ENCODE peak calls at places on chromosomes 7 and 10, in ten cellular contexts. One of them, this sample, is unnamed.

GRCh38 chr7:102222445-102222844 is 64.2 kb upstream of the SH2B2 start:
- DNase-seq in fibroblast of lung: peak
- DNase-seq in gastrocnemius medialis: no peak
- DNase-seq in B cell: no peak
- DNase-seq in heart right ventricle: no peak
- DNase-seq in hepatocyte: no peak
- DNase-seq in fibroblast of pulmonary artery: no peak
- DNase-seq in dorsolateral prefrontal cortex: no peak
- DNase-seq in endothelial cell: no peak
- DNase-seq in uterus: no peak
- DNase-seq in this sample: no peak

GRCh38 chr7:66629222-66629658 is 559 bp downstream of the KCTD7 start:
- DNase-seq in fibroblast of lung: no peak
- DNase-seq in gastrocnemius medialis: no peak
- DNase-seq in B cell: no peak
- DNase-seq in heart right ventricle: no peak
- DNase-seq in hepatocyte: no peak
- DNase-seq in fibroblast of pulmonary artery: no peak
- DNase-seq in dorsolateral prefrontal cortex: no peak
- DNase-seq in endothelial cell: no peak
- DNase-seq in uterus: peak
- DNase-seq in this sample: no peak

GRCh38 chr7:79520543-79520942 is 67.1 kb upstream of the MAGI2 start:
- DNase-seq in fibroblast of lung: no peak
- DNase-seq in gastrocnemius medialis: no peak
- DNase-seq in B cell: no peak
- DNase-seq in heart right ventricle: no peak
- DNase-seq in hepatocyte: no peak
- DNase-seq in fibroblast of pulmonary artery: no peak
- DNase-seq in dorsolateral prefrontal cortex: no peak
- DNase-seq in endothelial cell: no peak
- DNase-seq in uterus: no peak
- DNase-seq in this sample: no peak

GRCh38 chr10:119595715-119596515 is 849 bp downstream of the TIAL1 start:
- DNase-seq in fibroblast of lung: peak
- DNase-seq in gastrocnemius medialis: peak
- DNase-seq in B cell: peak
- DNase-seq in heart right ventricle: peak
- DNase-seq in hepatocyte: peak
- DNase-seq in fibroblast of pulmonary artery: peak
- DNase-seq in dorsolateral prefrontal cortex: peak
- DNase-seq in endothelial cell: peak
- DNase-seq in uterus: peak
- DNase-seq in this sample: peak

GRCh38 chr10:70828923-70829322 is 13.2 kb downstream of the SGPL1 start:
- DNase-seq in fibroblast of lung: no peak
- DNase-seq in gastrocnemius medialis: no peak
- DNase-seq in B cell: no peak
- DNase-seq in heart right ventricle: no peak
- DNase-seq in hepatocyte: no peak
- DNase-seq in fibroblast of pulmonary artery: no peak
- DNase-seq in dorsolateral prefrontal cortex: no peak
- DNase-seq in endothelial cell: no peak
- DNase-seq in uterus: no peak
- DNase-seq in this sample: no peak

GRCh38 chr7:106062006-106062405 is 50.1 kb downstream of the SYPL1 start:
- DNase-seq in fibroblast of lung: no peak
- DNase-seq in gastrocnemius medialis: no peak
- DNase-seq in B cell: no peak
- DNase-seq in heart right ventricle: no peak
- DNase-seq in hepatocyte: no peak
- DNase-seq in fibroblast of pulmonary artery: no peak
- DNase-seq in dorsolateral prefrontal cortex: no peak
- DNase-seq in endothelial cell: no peak
- DNase-seq in uterus: peak
- DNase-seq in this sample: no peak

GRCh38 chr7:6558837-6559236 is 7.6 kb upstream of the GRID2IP start:
- DNase-seq in fibroblast of lung: peak
- DNase-seq in gastrocnemius medialis: no peak
- DNase-seq in B cell: no peak
- DNase-seq in heart right ventricle: no peak
- DNase-seq in hepatocyte: peak
- DNase-seq in fibroblast of pulmonary artery: peak
- DNase-seq in dorsolateral prefrontal cortex: no peak
- DNase-seq in endothelial cell: peak
- DNase-seq in uterus: no peak
- DNase-seq in this sample: no peak

GRCh38 chr10:118590334-118590733 is 5.1 kb downstream of the PRLHR start:
- DNase-seq in fibroblast of lung: peak
- DNase-seq in gastrocnemius medialis: no peak
- DNase-seq in B cell: no peak
- DNase-seq in heart right ventricle: peak
- DNase-seq in hepatocyte: no peak
- DNase-seq in fibroblast of pulmonary artery: peak
- DNase-seq in dorsolateral prefrontal cortex: no peak
- DNase-seq in endothelial cell: no peak
- DNase-seq in uterus: peak
- DNase-seq in this sample: no peak

GRCh38 chr7:77710067-77710466 is 13.8 kb downstream of the RSBN1L start:
- DNase-seq in fibroblast of lung: no peak
- DNase-seq in gastrocnemius medialis: no peak
- DNase-seq in B cell: no peak
- DNase-seq in heart right ventricle: no peak
- DNase-seq in hepatocyte: no peak
- DNase-seq in fibroblast of pulmonary artery: no peak
- DNase-seq in dorsolateral prefrontal cortex: no peak
- DNase-seq in endothelial cell: no peak
- DNase-seq in uterus: no peak
- DNase-seq in this sample: no peak

GRCh38 chr10:45673074-45673628 is 579 bp upstream of the ZFAND4 start:
- DNase-seq in fibroblast of lung: no peak
- DNase-seq in gastrocnemius medialis: peak
- DNase-seq in B cell: no peak
- DNase-seq in heart right ventricle: peak
- DNase-seq in hepatocyte: peak
- DNase-seq in fibroblast of pulmonary artery: peak
- DNase-seq in dorsolateral prefrontal cortex: no peak
- DNase-seq in endothelial cell: no peak
- DNase-seq in uterus: peak
- DNase-seq in this sample: no peak

GRCh38 chr10:131312261-131312801 is 810 bp upstream of the TCERG1L start:
- DNase-seq in fibroblast of lung: no peak
- DNase-seq in gastrocnemius medialis: no peak
- DNase-seq in B cell: no peak
- DNase-seq in heart right ventricle: no peak
- DNase-seq in hepatocyte: peak
- DNase-seq in fibroblast of pulmonary artery: no peak
- DNase-seq in dorsolateral prefrontal cortex: peak
- DNase-seq in endothelial cell: no peak
- DNase-seq in uterus: no peak
- DNase-seq in this sample: no peak

GRCh38 chr10:98589007-98589406 is 142.3 kb upstream of the HPS1 start:
- DNase-seq in fibroblast of lung: no peak
- DNase-seq in gastrocnemius medialis: no peak
- DNase-seq in B cell: no peak
- DNase-seq in heart right ventricle: no peak
- DNase-seq in hepatocyte: no peak
- DNase-seq in fibroblast of pulmonary artery: no peak
- DNase-seq in dorsolateral prefrontal cortex: peak
- DNase-seq in endothelial cell: no peak
- DNase-seq in uterus: no peak
- DNase-seq in this sample: no peak

GRCh38 chr7:1898628-1899185 is 228.6 kb downstream of the ELFN1 start:
- DNase-seq in fibroblast of lung: no peak
- DNase-seq in gastrocnemius medialis: no peak
- DNase-seq in B cell: no peak
- DNase-seq in heart right ventricle: no peak
- DNase-seq in hepatocyte: no peak
- DNase-seq in fibroblast of pulmonary artery: no peak
- DNase-seq in dorsolateral prefrontal cortex: no peak
- DNase-seq in endothelial cell: no peak
- DNase-seq in uterus: no peak
- DNase-seq in this sample: no peak

GRCh38 chr7:158110661-158111555 is 476.7 kb downstream of the PTPRN2 start:
- DNase-seq in fibroblast of lung: no peak
- DNase-seq in gastrocnemius medialis: no peak
- DNase-seq in B cell: no peak
- DNase-seq in heart right ventricle: no peak
- DNase-seq in hepatocyte: peak
- DNase-seq in fibroblast of pulmonary artery: no peak
- DNase-seq in dorsolateral prefrontal cortex: no peak
- DNase-seq in endothelial cell: no peak
- DNase-seq in uterus: no peak
- DNase-seq in this sample: no peak

DNA sequence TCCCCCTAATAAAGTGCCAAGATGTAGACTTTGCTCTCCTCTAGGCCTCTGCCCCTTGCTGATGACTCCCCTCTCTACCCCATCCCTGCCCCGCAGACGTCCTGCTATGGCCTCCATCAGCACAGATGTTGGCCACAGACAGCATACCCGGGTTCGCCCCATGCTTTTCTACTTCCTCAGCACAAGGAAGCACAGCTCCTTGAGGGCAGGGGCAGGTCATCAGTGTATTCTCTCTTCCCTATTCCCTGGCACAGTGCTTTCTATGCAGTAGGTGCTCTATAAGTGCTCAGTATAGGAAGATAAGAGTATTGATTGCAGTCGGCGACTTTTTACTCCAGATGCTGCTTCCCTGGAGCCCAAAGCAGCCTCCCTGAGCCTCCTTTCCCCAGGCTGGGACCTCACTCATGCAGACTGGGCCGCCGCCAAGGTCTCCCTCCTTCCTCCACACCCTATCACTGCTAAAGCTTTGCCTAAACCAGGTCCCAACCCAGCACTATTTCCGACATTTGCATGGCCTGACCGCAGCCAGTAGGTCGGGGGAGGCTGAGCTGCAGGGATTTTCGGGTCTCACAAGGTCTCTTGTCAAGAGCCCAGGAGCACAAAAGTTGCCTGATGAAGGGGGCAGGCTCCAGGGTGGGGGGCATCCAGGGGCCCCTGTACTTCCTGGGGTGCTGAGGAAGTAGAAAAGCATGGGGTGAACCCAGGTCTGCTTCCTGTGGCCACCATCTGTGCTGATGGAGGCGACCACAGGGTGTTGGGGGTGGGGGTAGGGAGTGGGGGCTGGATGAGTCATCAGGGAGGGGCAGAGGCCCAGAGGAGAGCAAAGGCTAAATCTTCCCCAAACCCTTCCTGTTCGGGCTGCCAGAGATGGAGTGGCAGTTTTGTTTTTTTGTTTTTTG is 8.0 kb downstream of the CALHM3 start:
- DNase-seq in fibroblast of lung: no peak
- DNase-seq in gastrocnemius medialis: no peak
- DNase-seq in B cell: peak
- DNase-seq in heart right ventricle: no peak
- DNase-seq in hepatocyte: no peak
- DNase-seq in fibroblast of pulmonary artery: peak
- DNase-seq in dorsolateral prefrontal cortex: no peak
- DNase-seq in endothelial cell: no peak
- DNase-seq in uterus: no peak
- DNase-seq in this sample: peak
- TF ChIP-seq CTCF in fibroblast of lung: no peak
- TF ChIP-seq CTCF in gastrocnemius medialis: no peak
- TF ChIP-seq CTCF in B cell: no peak
- TF ChIP-seq CTCF in heart right ventricle: no peak
- TF ChIP-seq CTCF in hepatocyte: no peak
- TF ChIP-seq CTCF in fibroblast of pulmonary artery: no peak
- TF ChIP-seq CTCF in dorsolateral prefrontal cortex: no peak
- TF ChIP-seq CTCF in endothelial cell: no peak
- TF ChIP-seq CTCF in uterus: no peak
- TF ChIP-seq CTCF in this sample: no peak

DNA sequence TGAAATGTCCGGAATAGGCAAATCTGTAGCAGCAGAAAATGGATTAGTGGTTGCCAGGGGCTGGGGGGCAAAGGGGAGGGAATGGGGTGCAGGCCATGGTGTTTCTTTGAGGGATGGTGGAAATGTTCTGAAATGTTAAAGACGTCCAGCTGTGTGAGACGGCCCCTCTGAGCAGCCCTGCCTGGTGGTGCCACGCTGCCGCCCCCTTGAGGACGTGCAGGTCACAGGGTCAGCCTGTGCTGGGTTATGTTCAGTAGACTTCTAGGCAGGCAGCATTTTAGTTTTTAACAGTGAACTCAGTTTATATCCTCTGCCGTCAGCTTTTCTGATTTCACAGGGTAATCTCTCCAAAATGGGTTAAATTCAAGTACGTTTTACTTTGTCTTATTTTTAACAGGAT is 9.4 kb downstream of the NUB1 start:
- DNase-seq in fibroblast of lung: no peak
- DNase-seq in gastrocnemius medialis: no peak
- DNase-seq in B cell: peak
- DNase-seq in heart right ventricle: no peak
- DNase-seq in hepatocyte: no peak
- DNase-seq in fibroblast of pulmonary artery: no peak
- DNase-seq in dorsolateral prefrontal cortex: no peak
- DNase-seq in endothelial cell: peak
- DNase-seq in uterus: no peak
- DNase-seq in this sample: no peak
- TF ChIP-seq CTCF in fibroblast of lung: no peak
- TF ChIP-seq CTCF in gastrocnemius medialis: no peak
- TF ChIP-seq CTCF in B cell: no peak
- TF ChIP-seq CTCF in heart right ventricle: no peak
- TF ChIP-seq CTCF in hepatocyte: no peak
- TF ChIP-seq CTCF in fibroblast of pulmonary artery: no peak
- TF ChIP-seq CTCF in dorsolateral prefrontal cortex: no peak
- TF ChIP-seq CTCF in endothelial cell: peak
- TF ChIP-seq CTCF in uterus: no peak
- TF ChIP-seq CTCF in this sample: peak

DNA sequence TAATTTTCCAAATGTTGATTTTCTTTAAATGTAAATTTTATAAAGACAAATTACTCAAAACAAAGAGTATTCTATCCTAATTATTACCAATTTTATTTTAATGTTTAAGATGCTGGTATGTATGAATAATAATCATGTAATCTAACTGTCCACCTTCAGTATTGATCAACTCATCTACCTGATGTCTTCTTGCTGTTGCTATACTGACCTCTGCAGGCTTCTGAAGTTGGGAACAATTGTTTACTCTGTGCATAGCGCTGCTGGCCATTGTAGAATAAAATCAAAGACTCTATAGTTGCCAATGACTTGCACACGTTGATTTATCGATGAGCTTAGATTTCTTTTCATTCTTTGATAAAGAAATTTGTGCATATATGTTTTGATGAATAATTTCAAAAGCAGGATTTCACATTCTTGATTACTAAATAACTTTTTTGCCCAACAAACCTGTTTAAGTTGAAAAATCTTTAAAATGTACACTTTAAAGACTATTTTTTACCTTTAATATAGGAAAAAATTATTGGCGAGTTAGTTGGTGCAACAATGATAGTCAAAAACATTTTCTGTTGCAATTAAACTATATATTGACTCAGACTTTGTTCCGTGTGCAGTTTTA is 282.3 kb downstream of the TFEC start:
- DNase-seq in fibroblast of lung: no peak
- DNase-seq in gastrocnemius medialis: no peak
- DNase-seq in B cell: no peak
- DNase-seq in heart right ventricle: no peak
- DNase-seq in hepatocyte: peak
- DNase-seq in fibroblast of pulmonary artery: peak
- DNase-seq in dorsolateral prefrontal cortex: no peak
- DNase-seq in endothelial cell: peak
- DNase-seq in uterus: no peak
- DNase-seq in this sample: no peak
- TF ChIP-seq CTCF in fibroblast of lung: peak
- TF ChIP-seq CTCF in gastrocnemius medialis: no peak
- TF ChIP-seq CTCF in B cell: no peak
- TF ChIP-seq CTCF in heart right ventricle: no peak
- TF ChIP-seq CTCF in hepatocyte: peak
- TF ChIP-seq CTCF in fibroblast of pulmonary artery: peak
- TF ChIP-seq CTCF in dorsolateral prefrontal cortex: peak
- TF ChIP-seq CTCF in endothelial cell: no peak
- TF ChIP-seq CTCF in uterus: no peak
- TF ChIP-seq CTCF in this sample: no peak

GRCh38 chr10:2986341-2986933 is 80.9 kb upstream of the PFKP start:
- DNase-seq in fibroblast of lung: no peak
- DNase-seq in gastrocnemius medialis: no peak
- DNase-seq in B cell: peak
- DNase-seq in heart right ventricle: no peak
- DNase-seq in hepatocyte: no peak
- DNase-seq in fibroblast of pulmonary artery: no peak
- DNase-seq in dorsolateral prefrontal cortex: no peak
- DNase-seq in endothelial cell: no peak
- DNase-seq in uterus: no peak
- DNase-seq in this sample: peak
- TF ChIP-seq CTCF in fibroblast of lung: no peak
- TF ChIP-seq CTCF in gastrocnemius medialis: no peak
- TF ChIP-seq CTCF in B cell: no peak
- TF ChIP-seq CTCF in heart right ventricle: no peak
- TF ChIP-seq CTCF in hepatocyte: no peak
- TF ChIP-seq CTCF in fibroblast of pulmonary artery: no peak
- TF ChIP-seq CTCF in dorsolateral prefrontal cortex: no peak
- TF ChIP-seq CTCF in endothelial cell: no peak
- TF ChIP-seq CTCF in uterus: no peak
- TF ChIP-seq CTCF in this sample: no peak